ENCODE peak calls at places on chromosomes 11 and 22, in ten cellular contexts. O is HFF-Myc, Z is spleen, R is PC-3, P is Peyer's patch, Y is glutamatergic neuron, E is GM10248, B is left ventricle myocardium inferior, J is WTC11, N is nephron progenitor cell. Q is an unnamed sample.

GRCh38 chr11:72848846-72849466 is 34.7 kb downstream of the ATG16L2 start:
- DNase-seq in E (no peak), Z (no peak), J (peak; percentile 54), Y (no peak), N (no peak), B (no peak), P (no peak), O (no peak), R (peak; percentile 73), Q (no peak)

GRCh38 chr22:25110846-25111578 is 88.6 kb upstream of the CRYBB3 start:
- DNase-seq in R (peak; percentile 71), Z (peak; percentile 78), J (peak; percentile 80), Y (peak; percentile 83), B (peak; percentile 31), O (peak; percentile 42), N (peak; percentile 82), E (peak; percentile 77), P (peak; percentile 67), Q (peak; percentile 72)

GRCh38 chr11:33256031-33256807 is 962 bp upstream of the HIPK3 start:
- DNase-seq in Z (no peak), E (no peak), J (no peak), R (no peak), O (no peak), Y (no peak), N (no peak), P (no peak), B (no peak), Q (no peak)

GRCh38 chr11:61152816-61153592 is 8.2 kb downstream of the VPS37C start:
- DNase-seq in O (no peak), J (no peak), P (no peak), Y (no peak), Z (peak; percentile 38), B (no peak), R (peak; percentile 78), N (no peak), E (no peak), Q (no peak)

GRCh38 chr11:37223962-37224361 is 625.9 kb upstream of the RAG2 start:
- DNase-seq in E (no peak), R (no peak), P (no peak), J (no peak), N (no peak), Y (no peak), O (no peak), B (no peak), Z (peak; percentile 41), Q (no peak)

GRCh38 chr11:106128740-106129139 is 51.3 kb downstream of the AASDHPPT start:
- DNase-seq in E (no peak), R (no peak), Z (no peak), B (no peak), J (no peak), O (no peak), P (no peak), N (no peak), Y (no peak), Q (no peak)

GRCh38 chr11:84503503-84503902 is 1123.6 kb downstream of the DLG2 start:
- DNase-seq in N (no peak), Z (no peak), P (no peak), O (no peak), Y (no peak), B (no peak), R (no peak), J (no peak), E (no peak), Q (no peak)

GRCh38 chr11:12079726-12080556 is 30.4 kb upstream of the MICAL2 start:
- DNase-seq in B (peak; percentile 52), J (peak; percentile 20), O (peak; percentile 88), Y (no peak), R (peak; percentile 96), N (no peak), P (peak; percentile 70), Z (no peak), E (no peak), Q (no peak)

GRCh38 chr22:31509041-31509440 is 12.7 kb downstream of the SFI1 start:
- DNase-seq in O (no peak), Z (no peak), Y (no peak), B (no peak), R (no peak), J (no peak), P (no peak), N (no peak), E (no peak), Q (no peak)

GRCh38 chr22:32949719-32950118 is 108.5 kb downstream of the SYN3 start:
- DNase-seq in N (no peak), B (no peak), O (no peak), E (no peak), J (no peak), Y (no peak), Z (no peak), P (no peak), R (no peak), Q (no peak)

GRCh38 chr11:69049490-69049867 is 747 bp downstream of the TPCN2 start:
- DNase-seq in N (no peak), R (no peak), J (no peak), E (no peak), Z (no peak), Y (no peak), B (no peak), P (no peak), O (no peak), Q (no peak)

GRCh38 chr22:35719212-35719869 is 1.7 kb downstream of the APOL5 start:
- DNase-seq in B (no peak), Y (no peak), P (no peak), O (no peak), E (no peak), Z (no peak), R (no peak), J (peak; percentile 50), N (no peak), Q (no peak)

GRCh38 chr22:30305519-30305905 is 16.2 kb upstream of the CASTOR1 start:
- DNase-seq in O (no peak), N (no peak), P (peak; percentile 91), E (peak; percentile 69), R (no peak), J (no peak), B (peak; percentile 78), Y (no peak), Z (peak; percentile 91), Q (peak; percentile 24)

GRCh38 chr22:24706732-24707476 is 67.6 kb downstream of the PIWIL3 start:
- DNase-seq in Z (no peak), Y (no peak), P (no peak), N (no peak), B (no peak), J (no peak), R (no peak), O (no peak), E (no peak), Q (no peak)

DNA sequence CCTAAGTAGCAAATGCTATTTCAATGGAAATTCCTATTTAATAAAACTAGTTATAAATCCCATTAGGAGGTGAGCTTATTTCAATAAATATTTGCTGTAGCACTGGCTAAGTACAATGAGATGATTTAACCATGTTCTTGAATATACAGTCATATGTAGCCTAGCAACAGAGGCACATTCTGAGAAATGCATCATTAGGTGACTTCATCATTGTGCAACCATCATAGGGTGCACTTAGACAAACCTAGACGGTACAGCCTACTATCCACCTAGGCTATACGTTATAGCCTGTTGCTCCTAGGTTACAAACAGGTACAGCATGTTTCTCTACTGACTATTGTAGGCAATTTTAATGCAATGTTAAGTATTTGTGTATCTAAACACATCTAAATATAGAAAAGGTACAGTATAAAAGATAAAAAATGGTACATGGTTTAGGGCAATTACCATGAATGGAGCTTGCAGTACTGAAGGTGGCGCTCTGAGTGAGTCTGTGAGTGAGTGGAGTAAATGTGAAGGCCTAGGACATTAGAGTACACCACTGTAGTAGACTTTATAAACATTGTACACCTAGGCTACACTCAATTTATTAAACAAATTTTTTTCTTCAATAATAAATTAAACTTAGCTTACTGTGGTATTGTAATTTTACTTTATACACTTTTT is 350.1 kb downstream of the CASP12 start:
- DNase-seq in Y (no peak), Z (no peak), B (no peak), R (no peak), N (no peak), J (peak; percentile 22), E (no peak), P (no peak), O (no peak), Q (no peak)
- TF ChIP-seq CTCF in Y (no peak), Z (no peak), B (no peak), R (peak; percentile 55), N (no peak), J (peak; percentile 19), E (no peak), P (no peak), O (no peak), Q (peak; percentile 13)

GRCh38 chr11:1396375-1396841 is 6.7 kb downstream of the BRSK2 start:
- DNase-seq in E (no peak), J (no peak), P (no peak), O (no peak), N (no peak), Y (peak; percentile 23), Z (no peak), R (no peak), B (no peak), Q (no peak)
- TF ChIP-seq CTCF in E (no peak), J (no peak), P (no peak), O (no peak), N (no peak), Y (no peak), Z (no peak), R (no peak), B (no peak), Q (no peak)

GRCh38 chr11:87463486-87464102 is 425.9 kb downstream of the TMEM135 start:
- DNase-seq in N (no peak), E (no peak), Y (no peak), J (peak; percentile 12), B (no peak), R (peak; percentile 84), P (no peak), O (no peak), Z (no peak), Q (no peak)
- TF ChIP-seq CTCF in N (peak; percentile 44), E (peak; percentile 22), Y (no peak), J (peak; percentile 29), B (no peak), R (peak; percentile 86), P (no peak), O (peak; percentile 30), Z (no peak), Q (peak; percentile 23)

GRCh38 chr22:46843691-46844297 is 81.3 kb downstream of the TBC1D22A start:
- DNase-seq in B (no peak), N (no peak), J (no peak), Z (no peak), E (no peak), Y (no peak), P (peak; percentile 28), R (no peak), O (no peak), Q (no peak)

GRCh38 chr22:46846832-46847355 is 84.4 kb downstream of the TBC1D22A start:
- DNase-seq in B (no peak), E (no peak), R (no peak), Z (no peak), J (no peak), O (no peak), Y (no peak), N (no peak), P (peak; percentile 30), Q (no peak)

GRCh38 chr22:46844606-46845210 is 82.3 kb downstream of the TBC1D22A start:
- DNase-seq in E (no peak), B (no peak), P (peak; percentile 39), Y (no peak), J (no peak), N (no peak), R (no peak), O (no peak), Z (no peak), Q (no peak)

GRCh38 chr22:46846154-46846831 is 83.8 kb downstream of the TBC1D22A start:
- DNase-seq in O (no peak), P (peak; percentile 52), E (no peak), Z (no peak), Y (no peak), J (no peak), R (peak; percentile 65), N (no peak), B (no peak), Q (no peak)

GRCh38 chr22:46845281-46846153 is 83.1 kb downstream of the TBC1D22A start:
- DNase-seq in P (peak; percentile 36), J (no peak), N (no peak), Z (no peak), R (peak; percentile 38), B (no peak), E (no peak), Y (no peak), O (no peak), Q (no peak)
- TF ChIP-seq CTCF in P (no peak), J (no peak), N (peak; percentile 20), Z (peak; percentile 21), R (peak; percentile 68), B (peak; percentile 59), E (no peak), Y (no peak), O (no peak), Q (no peak)

Q was measured in endothelial cell.